ENCODE peak calls at places on chromosomes 16 and 17, in nine cellular contexts. Z is NCI-H1436; Y is GM13977; S is non-pigmented ciliary epithelial cell; O is cardiac fibroblast; V is ELF-1; G is CD4-positive, alpha-beta memory T cell; R is activated gamma-delta T cell treated with anti-CD3 and anti-CD28 coated beads, Interleukin-2, amount 50 U/mL, for 16 hours; I is HuH-7.5. E is an unnamed sample.

GRCh38 chr17:79938696-79939435 is 96.8 kb downstream of the TBC1D16 start:
- DNase-seq in Y (no peak), R (no peak), G (no peak), V (peak; percentile 5), Z (no peak), I (no peak), O (no peak), S (no peak), E (no peak)

GRCh38 chr16:56800355-56800754 is 64.7 kb upstream of the SLC12A3 start:
- DNase-seq in Z (no peak), I (no peak), R (no peak), G (no peak), V (no peak), O (peak; percentile 37), Y (no peak), S (no peak), E (no peak)

GRCh38 chr17:13338421-13338820 is 263.3 kb downstream of the HS3ST3A1 start:
- DNase-seq in G (no peak), Y (no peak), V (no peak), O (no peak), Z (no peak), R (no peak), I (no peak), S (no peak), E (no peak)

GRCh38 chr17:64448665-64449512 is at the start of gene MILR1:
- DNase-seq in S (peak; percentile 74), Z (no peak), I (no peak), V (no peak), O (peak; percentile 96), R (no peak), Y (peak; percentile 46), G (no peak), E (no peak)

GRCh38 chr17:18250259-18250658 is 8.3 kb downstream of the FLII start:
- DNase-seq in G (no peak), Z (peak; percentile 16), S (no peak), Y (no peak), I (no peak), O (no peak), R (no peak), V (no peak), E (no peak)

GRCh38 chr16:30075503-30076275 is at the start of gene PPP4C:
- DNase-seq in G (peak; percentile 90), I (peak; percentile 94), V (peak; percentile 93), R (peak; percentile 82), Z (peak; percentile 76), S (no peak), Y (peak; percentile 96), O (peak; percentile 91), E (peak; percentile 99)

GRCh38 chr17:80968602-80969029 is 23.0 kb upstream of the CHMP6 start:
- DNase-seq in O (peak; percentile 64), V (no peak), S (no peak), G (no peak), R (no peak), Z (no peak), Y (no peak), I (no peak), E (no peak)

GRCh38 chr17:53924530-53925455 is 102.1 kb downstream of the KIF2B start:
- DNase-seq in R (no peak), G (no peak), Z (no peak), V (peak; percentile 30), Y (no peak), S (no peak), I (peak; percentile 7), O (no peak), E (no peak)

GRCh38 chr17:43813386-43813785 is 19.6 kb downstream of the MPP3 start:
- DNase-seq in G (no peak), Y (no peak), S (no peak), O (no peak), I (no peak), R (no peak), Z (no peak), V (no peak), E (no peak)

GRCh38 chr16:89201467-89202377 is 1.4 kb upstream of the SLC22A31 start:
- DNase-seq in Y (peak; percentile 94), V (peak; percentile 36), R (peak; percentile 58), I (peak; percentile 95), G (peak; percentile 60), S (no peak), O (peak; percentile 78), Z (peak; percentile 88), E (peak; percentile 97)

GRCh38 chr16:3774156-3774767 is 56.9 kb upstream of the TRAP1 start:
- DNase-seq in Y (no peak), O (peak; percentile 61), I (no peak), R (no peak), S (no peak), G (no peak), V (no peak), Z (peak; percentile 5), E (no peak)

GRCh38 chr17:73474370-73474988 is 162.7 kb upstream of the CDC42EP4 start:
- DNase-seq in R (no peak), G (no peak), I (no peak), O (peak; percentile 75), V (peak; percentile 34), Z (peak; percentile 56), S (peak; percentile 27), Y (no peak), E (peak; percentile 46)